ENCODE peak calls at places on chromosomes 3 and 15, in five cellular contexts. B, N, W, D and J are unnamed samples.

GRCh38 chr3:42159706-42160472 is 68.7 kb downstream of the TRAK1 start:
- DNase-seq in W (peak; percentile 97), D (peak; percentile 64), B (no peak), N (peak; percentile 38), J (no peak)

GRCh38 chr15:88108991-88109390 is 147.5 kb downstream of the NTRK3 start:
- DNase-seq in W (no peak), B (no peak), D (no peak), N (no peak), J (no peak)

GRCh38 chr3:29511701-29512100 is 230.8 kb downstream of the RBMS3 start:
- DNase-seq in B (no peak), W (no peak), N (no peak), D (no peak), J (no peak)

GRCh38 chr15:33104276-33104675 is 90.2 kb downstream of the FMN1 start:
- DNase-seq in W (no peak), N (peak; percentile 37), D (no peak), B (no peak), J (no peak)

GRCh38 chr15:36106640-36107335 is 472.6 kb upstream of the CDIN1 start:
- DNase-seq in N (peak; percentile 50), D (no peak), B (no peak), W (no peak), J (no peak)

GRCh38 chr3:41369838-41370237 is 170.5 kb downstream of the CTNNB1 start:
- DNase-seq in B (no peak), N (no peak), W (no peak), D (no peak), J (no peak)

GRCh38 chr15:72861511-72861910 is 78.0 kb upstream of the ADPGK start:
- DNase-seq in B (no peak), N (no peak), W (no peak), D (no peak), J (peak; percentile 46)

GRCh38 chr3:29255854-29256696 is 24.8 kb upstream of the RBMS3 start:
- DNase-seq in N (peak; percentile 16), B (no peak), D (no peak), W (no peak), J (no peak)

GRCh38 chr3:55804170-55805095 is 317.3 kb upstream of the WNT5A start:
- DNase-seq in B (no peak), W (no peak), D (no peak), N (no peak), J (no peak)

GRCh38 chr3:12503126-12503952 is 19.1 kb downstream of the TSEN2 start:
- DNase-seq in N (no peak), D (no peak), B (no peak), W (no peak), J (no peak)

GRCh38 chr15:86677316-86677715 is 597.6 kb downstream of the AGBL1 start:
- DNase-seq in D (no peak), B (no peak), N (no peak), W (no peak), J (no peak)

GRCh38 chr3:110650752-110651151 is 420.9 kb upstream of the NECTIN3 start:
- DNase-seq in D (no peak), W (no peak), B (no peak), N (no peak), J (no peak)

GRCh38 chr15:77251662-77252061 is 168.2 kb downstream of the PEAK1 start:
- DNase-seq in B (no peak), N (peak; percentile 9), W (peak; percentile 47), D (no peak), J (no peak)

GRCh38 chr3:35081902-35082301 is 557.4 kb upstream of the ARPP21 start:
- DNase-seq in D (no peak), B (no peak), N (no peak), W (no peak), J (no peak)

GRCh38 chr3:124108446-124108845 is 116.5 kb upstream of the ROPN1 start:
- DNase-seq in D (no peak), N (no peak), B (no peak), W (no peak), J (no peak)

GRCh38 chr3:56838441-56838840 is 36.7 kb upstream of the ARHGEF3 start:
- DNase-seq in N (no peak), B (no peak), D (no peak), W (no peak), J (no peak)

GRCh38 chr3:188156051-188156450 is 2.1 kb downstream of the LPP start:
- DNase-seq in W (no peak), N (no peak), D (no peak), B (no peak), J (no peak)

GRCh38 chr3:44682182-44682896 is 30.1 kb upstream of the ZNF502 start:
- DNase-seq in B (no peak), W (no peak), N (peak; percentile 51), D (no peak), J (no peak)

GRCh38 chr15:48722764-48723661 is 77.5 kb upstream of the FBN1 start:
- DNase-seq in B (no peak), D (no peak), N (peak; percentile 51), W (no peak), J (no peak)

GRCh38 chr3:169432692-169433432 is 230.7 kb downstream of the MECOM start:
- DNase-seq in B (no peak), D (no peak), N (no peak), W (no peak), J (no peak)

GRCh38 chr3:45125550-45126026 is 20.6 kb downstream of the CDCP1 start:
- DNase-seq in B (no peak), W (no peak), N (no peak), D (no peak), J (no peak)

GRCh38 chr15:44385344-44385942 is 42.0 kb upstream of the CTDSPL2 start:
- DNase-seq in D (no peak), W (no peak), N (peak; percentile 2), B (no peak), J (no peak)

GRCh38 chr15:66016199-66016598 is 146.9 kb downstream of the RAB11A start:
- DNase-seq in D (no peak), W (no peak), B (no peak), N (no peak), J (no peak)

GRCh38 chr3:71022552-71023335 is 560.8 kb downstream of the FOXP1 start:
- DNase-seq in N (peak; percentile 40), W (peak; percentile 73), B (no peak), D (peak; percentile 42), J (no peak)

GRCh38 chr3:110804856-110805255 is 266.8 kb upstream of the NECTIN3 start:
- DNase-seq in B (no peak), W (no peak), N (no peak), D (no peak), J (no peak)

GRCh38 chr3:126288314-126288713 is 68.9 kb downstream of the KLF15 start:
- DNase-seq in N (no peak), W (peak; percentile 62), B (no peak), D (peak; percentile 23), J (peak; percentile 83)

GRCh38 chr15:100721758-100722550 is 119.6 kb downstream of the ASB7 start:
- DNase-seq in W (peak; percentile 9), B (peak; percentile 52), N (peak; percentile 99), D (no peak), J (peak; percentile 81)

GRCh38 chr3:78322780-78323179 is 1282.9 kb downstream of the ROBO2 start:
- DNase-seq in B (no peak), W (no peak), N (no peak), D (no peak), J (no peak)

GRCh38 chr15:68423359-68424028 is 8.5 kb downstream of the ITGA11 start:
- DNase-seq in B (no peak), D (no peak), N (no peak), W (no peak), J (peak; percentile 67)

GRCh38 chr3:46383211-46383945 is 12.6 kb downstream of the CCR5 start:
- DNase-seq in N (no peak), B (no peak), D (no peak), W (no peak), J (no peak)

GRCh38 chr3:21326704-21327103 is 424.3 kb downstream of the ZNF385D start:
- DNase-seq in D (no peak), N (peak; percentile 75), W (no peak), B (no peak), J (no peak)

GRCh38 chr3:106332884-106333283 is 464.1 kb upstream of the CBLB start:
- DNase-seq in B (no peak), W (peak; percentile 34), D (no peak), N (no peak), J (no peak)
- TF ChIP-seq CTCF in B (no peak), W (peak; percentile 28), D (no peak), N (no peak), J (no peak)

DNA sequence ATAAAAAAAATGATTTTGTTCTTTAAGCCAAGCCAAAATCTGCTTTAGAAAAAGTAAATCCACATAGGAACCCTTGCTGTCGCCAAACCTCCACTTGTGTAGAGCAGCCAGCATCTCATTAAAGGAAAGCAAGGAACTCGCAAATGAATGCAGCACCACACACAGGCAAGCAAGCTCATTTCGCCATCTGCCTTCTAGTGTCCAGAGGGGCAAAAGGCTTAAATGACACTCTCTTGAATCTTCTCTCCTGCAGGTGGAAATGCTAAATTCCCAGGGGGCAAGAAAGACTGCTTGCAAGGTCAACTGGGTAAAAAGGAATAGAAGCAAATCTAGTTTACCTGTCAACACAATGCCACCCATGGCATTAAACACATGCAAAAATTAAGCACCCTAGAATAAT is 2.4 kb downstream of the MB21D2 start:
- DNase-seq in W (peak; percentile 55), N (peak; percentile 68), B (no peak), D (peak; percentile 10), J (no peak)
- TF ChIP-seq CTCF in W (peak; percentile 48), N (peak; percentile 43), B (no peak), D (no peak), J (peak; percentile 50)

GRCh38 chr15:31384568-31384967 is 57.9 kb downstream of the KLF13 start:
- DNase-seq in W (no peak), N (no peak), D (no peak), B (no peak), J (no peak)

GRCh38 chr15:31389576-31389975 is 62.9 kb downstream of the KLF13 start:
- DNase-seq in W (no peak), N (no peak), B (no peak), D (no peak), J (peak; percentile 40)

GRCh38 chr15:31390029-31390428 is 63.4 kb downstream of the KLF13 start:
- DNase-seq in D (no peak), B (no peak), W (no peak), N (no peak), J (peak; percentile 44)

GRCh38 chr15:31387483-31388118 is 61.0 kb downstream of the KLF13 start:
- DNase-seq in N (peak; percentile 57), B (no peak), D (no peak), W (no peak), J (peak; percentile 53)

GRCh38 chr15:31387101-31387482 is 60.5 kb downstream of the KLF13 start:
- DNase-seq in B (no peak), W (no peak), D (no peak), N (no peak), J (no peak)
- TF ChIP-seq CTCF in B (no peak), W (no peak), D (no peak), N (no peak), J (no peak)

GRCh38 chr15:43287254-43287653 is 20.5 kb upstream of the TGM5 start:
- DNase-seq in N (no peak), D (no peak), W (no peak), B (no peak), J (peak; percentile 70)

GRCh38 chr15:43280996-43281395 is 14.3 kb upstream of the TGM5 start:
- DNase-seq in N (no peak), B (no peak), W (no peak), D (no peak), J (no peak)

GRCh38 chr15:43281926-43282602 is 15.3 kb upstream of the TGM5 start:
- DNase-seq in W (no peak), N (no peak), B (no peak), D (no peak), J (no peak)

GRCh38 chr15:43286074-43286473 is 19.3 kb upstream of the TGM5 start:
- DNase-seq in N (no peak), D (no peak), B (no peak), W (no peak), J (peak; percentile 73)

GRCh38 chr15:43285609-43286037 is 18.9 kb upstream of the TGM5 start:
- DNase-seq in N (peak; percentile 73), B (peak; percentile 13), D (peak; percentile 62), W (no peak), J (peak; percentile 77)
- TF ChIP-seq CTCF in N (peak; percentile 77), B (peak; percentile 81), D (peak; percentile 82), W (peak; percentile 85), J (peak; percentile 80)